ENCODE peak calls at places on chromosomes 12 and 14, in nine cellular contexts. R is psoas muscle, P is choroid plexus epithelial cell, Q is lung, H is GM23338, O is thyroid gland, X is sigmoid colon, U is fibroblast of pulmonary artery, A is K562. W is an unnamed sample.

GRCh38 chr12:3583656-3584334 is 92.8 kb downstream of the PRMT8 start:
- DNase-seq in R (no peak), P (no peak), Q (no peak), H (no peak), O (no peak), X (no peak), U (no peak), A (no peak), W (no peak)

GRCh38 chr12:92085483-92086040 is 60.1 kb downstream of the BTG1 start:
- DNase-seq in R (no peak), P (no peak), Q (no peak), H (no peak), O (no peak), X (no peak), U (no peak), A (no peak), W (no peak)

GRCh38 chr12:52390739-52391617 is 5.5 kb upstream of the KRT84 start:
- DNase-seq in R (no peak), P (peak), Q (no peak), H (peak), O (no peak), X (peak), U (peak), A (peak), W (peak)

GRCh38 chr12:19620222-19620621 is 180.9 kb downstream of the AEBP2 start:
- DNase-seq in R (no peak), P (peak), Q (no peak), H (no peak), O (no peak), X (no peak), U (peak), A (no peak), W (no peak)

GRCh38 chr14:90381999-90382451 is 14.8 kb upstream of the CALM1 start:
- DNase-seq in R (peak), P (no peak), Q (peak), H (peak), O (peak), X (peak), U (no peak), A (peak), W (peak)

GRCh38 chr12:132593938-132594358 is 16.4 kb downstream of the LRCOL1 start:
- DNase-seq in R (peak), P (peak), Q (peak), H (peak), O (peak), X (peak), U (peak), A (peak), W (peak)

GRCh38 chr12:27653661-27654060 is 42.6 kb upstream of the REP15 start:
- DNase-seq in R (no peak), P (no peak), Q (no peak), H (no peak), O (no peak), X (no peak), U (no peak), A (no peak), W (no peak)

GRCh38 chr14:90213099-90213748 is 43.1 kb upstream of the PSMC1 start:
- DNase-seq in R (no peak), P (no peak), Q (no peak), H (no peak), O (no peak), X (no peak), U (no peak), A (no peak), W (no peak)

GRCh38 chr12:75969768-75970167 is 61.8 kb downstream of the PHLDA1 start:
- DNase-seq in R (no peak), P (no peak), Q (peak), H (peak), O (no peak), X (no peak), U (peak), A (no peak), W (no peak)

GRCh38 chr12:132471011-132471857 is 18.7 kb upstream of the FBRSL1 start:
- DNase-seq in R (no peak), P (no peak), Q (no peak), H (no peak), O (no peak), X (no peak), U (no peak), A (peak), W (no peak)

GRCh38 chr12:1776139-1776975 is 44.0 kb upstream of the LRTM2 start:
- DNase-seq in R (no peak), P (peak), Q (no peak), H (no peak), O (no peak), X (no peak), U (peak), A (no peak), W (no peak)

GRCh38 chr14:89304972-89305703 is 111.9 kb downstream of the FOXN3 start:
- DNase-seq in R (peak), P (peak), Q (no peak), H (no peak), O (no peak), X (peak), U (peak), A (no peak), W (no peak)

GRCh38 chr12:51773145-51773869 is 75.2 kb downstream of the FIGNL2 start:
- DNase-seq in R (no peak), P (peak), Q (no peak), H (no peak), O (no peak), X (no peak), U (peak), A (no peak), W (no peak)

GRCh38 chr14:67166450-67166853 is 22.8 kb upstream of the GARIN2 start:
- DNase-seq in R (no peak), P (peak), Q (no peak), H (peak), O (peak), X (no peak), U (peak), A (peak), W (peak)

GRCh38 chr14:90330203-90331196 is 1.2 kb downstream of the NRDE2 start:
- DNase-seq in R (no peak), P (no peak), Q (no peak), H (no peak), O (no peak), X (no peak), U (no peak), A (no peak), W (no peak)

GRCh38 chr12:100672075-100672592 is 98.7 kb downstream of the GAS2L3 start:
- DNase-seq in R (no peak), P (peak), Q (no peak), H (peak), O (peak), X (no peak), U (no peak), A (peak), W (peak)

GRCh38 chr14:99930420-99931274 is 134.6 kb upstream of the EVL start:
- DNase-seq in R (no peak), P (no peak), Q (no peak), H (no peak), O (no peak), X (no peak), U (peak), A (no peak), W (no peak)

GRCh38 chr12:109715310-109716091 is 1.9 kb downstream of the FAM222A start:
- DNase-seq in R (peak), P (no peak), Q (no peak), H (peak), O (no peak), X (no peak), U (no peak), A (peak), W (peak)

GRCh38 chr14:94113073-94113472 is 2.5 kb downstream of the IFI27 start:
- DNase-seq in R (no peak), P (no peak), Q (no peak), H (no peak), O (no peak), X (peak), U (no peak), A (no peak), W (no peak)

GRCh38 chr14:73338551-73338950 is 101.2 kb downstream of the PAPLN start:
- DNase-seq in R (no peak), P (no peak), Q (no peak), H (no peak), O (no peak), X (no peak), U (no peak), A (no peak), W (no peak)

GRCh38 chr12:120015313-120015712 is 26.3 kb downstream of the BICDL1 start:
- DNase-seq in R (no peak), P (no peak), Q (no peak), H (no peak), O (no peak), X (no peak), U (no peak), A (peak), W (no peak)

GRCh38 chr14:92341791-92342190 is 18.8 kb downstream of the SLC24A4 start:
- DNase-seq in R (no peak), P (no peak), Q (no peak), H (no peak), O (no peak), X (no peak), U (no peak), A (no peak), W (no peak)

GRCh38 chr14:51653096-51653814 is 1.5 kb downstream of the FRMD6 start:
- DNase-seq in R (no peak), P (peak), Q (no peak), H (peak), O (no peak), X (no peak), U (peak), A (no peak), W (peak)

GRCh38 chr14:22561661-22562579 is 27.1 kb downstream of the DAD1 start:
- DNase-seq in R (no peak), P (peak), Q (peak), H (no peak), O (peak), X (no peak), U (no peak), A (peak), W (no peak)

GRCh38 chr12:78149459-78149858 is 318.8 kb downstream of the NAV3 start:
- DNase-seq in R (no peak), P (peak), Q (no peak), H (no peak), O (no peak), X (no peak), U (peak), A (no peak), W (no peak)

GRCh38 chr12:49288412-49288853 is 6.5 kb upstream of the PRPH start:
- DNase-seq in R (peak), P (peak), Q (no peak), H (peak), O (peak), X (peak), U (peak), A (peak), W (peak)

GRCh38 chr12:15227004-15227679 is 5.9 kb upstream of the RERG start:
- DNase-seq in R (peak), P (peak), Q (peak), H (peak), O (peak), X (peak), U (peak), A (peak), W (peak)

GRCh38 chr14:65159281-65160062 is 57.2 kb upstream of the MAX start:
- DNase-seq in R (no peak), P (no peak), Q (no peak), H (no peak), O (no peak), X (no peak), U (no peak), A (no peak), W (no peak)

GRCh38 chr14:59619071-59619470 is 42.5 kb upstream of the CCDC175 start:
- DNase-seq in R (no peak), P (no peak), Q (no peak), H (no peak), O (no peak), X (no peak), U (no peak), A (no peak), W (no peak)

GRCh38 chr14:49461529-49462401 is 124.4 kb downstream of the RPS29 start:
- DNase-seq in R (no peak), P (peak), Q (peak), H (peak), O (peak), X (no peak), U (peak), A (peak), W (peak)

GRCh38 chr12:55930771-55931316 is at the start of gene DGKA:
- DNase-seq in R (peak), P (peak), Q (peak), H (peak), O (peak), X (peak), U (peak), A (peak), W (peak)

GRCh38 chr14:22836301-22837058 is at the start of gene MMP14:
- DNase-seq in R (peak), P (peak), Q (peak), H (peak), O (peak), X (peak), U (peak), A (no peak), W (peak)

GRCh38 chr14:93056840-93057585 is 58.7 kb downstream of the ITPK1 start:
- DNase-seq in R (no peak), P (no peak), Q (no peak), H (no peak), O (no peak), X (peak), U (no peak), A (no peak), W (no peak)

GRCh38 chr12:3097186-3097804 is 20.1 kb downstream of the TSPAN9 start:
- DNase-seq in R (peak), P (peak), Q (peak), H (no peak), O (peak), X (no peak), U (peak), A (peak), W (peak)

GRCh38 chr14:82759691-82760090 is 1226.0 kb upstream of the SEL1L start:
- DNase-seq in R (no peak), P (no peak), Q (no peak), H (no peak), O (no peak), X (no peak), U (no peak), A (no peak), W (no peak)
- TF ChIP-seq CTCF in R (no peak), P (no peak), Q (no peak), H (no peak), O (no peak), X (no peak), U (no peak), A (no peak), W (no peak)

GRCh38 chr14:20818861-20819260 is 16.2 kb upstream of the RNASE1 start:
- DNase-seq in R (no peak), P (no peak), Q (no peak), H (peak), O (no peak), X (no peak), U (no peak), A (peak), W (no peak)
- TF ChIP-seq CTCF in R (no peak), P (no peak), Q (no peak), H (peak), O (peak), X (no peak), U (no peak), A (peak), W (no peak)

DNA sequence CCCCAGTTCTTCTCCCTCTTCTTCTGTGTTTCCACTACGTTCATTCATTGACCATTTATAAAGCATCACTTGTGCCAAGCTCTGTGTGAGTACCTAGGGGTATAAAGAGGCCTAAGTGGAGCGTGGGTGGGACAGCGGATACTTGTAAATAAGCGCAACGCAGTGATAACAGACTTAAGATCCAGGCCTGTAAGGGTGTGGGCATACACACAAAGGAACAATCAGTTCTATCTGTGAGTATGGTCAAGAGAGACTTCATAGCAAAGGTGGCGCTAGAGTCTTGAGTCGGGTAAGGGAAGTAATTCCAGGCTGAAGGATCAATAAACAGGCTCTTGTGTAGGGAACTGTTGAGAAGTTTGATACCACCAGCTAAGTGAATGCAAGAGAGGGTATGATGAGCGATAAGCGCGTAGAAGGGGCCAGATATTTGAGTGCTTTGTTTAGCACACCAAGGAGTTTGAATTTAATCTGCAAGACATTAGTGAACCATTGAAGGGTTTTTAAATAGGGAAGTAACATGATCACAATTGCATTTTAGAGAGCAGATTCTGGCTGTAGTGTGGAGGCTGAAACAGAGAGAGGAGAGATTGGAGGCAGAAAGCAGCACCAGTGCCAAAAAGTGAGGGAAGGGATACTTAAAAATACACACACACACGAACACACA is 1.0 kb upstream of the GXYLT1 start:
- DNase-seq in R (no peak), P (peak), Q (no peak), H (peak), O (no peak), X (no peak), U (no peak), A (peak), W (no peak)
- TF ChIP-seq CTCF in R (no peak), P (peak), Q (no peak), H (peak), O (no peak), X (no peak), U (no peak), A (peak), W (no peak)

GRCh38 chr12:48176417-48176751 is 7.1 kb upstream of the CCDC184 start:
- DNase-seq in R (no peak), P (no peak), Q (no peak), H (no peak), O (no peak), X (no peak), U (no peak), A (no peak), W (no peak)
- TF ChIP-seq CTCF in R (no peak), P (no peak), Q (no peak), H (no peak), O (no peak), X (no peak), U (no peak), A (no peak), W (no peak)

GRCh38 chr12:46024099-46024498 is 33.7 kb upstream of the SCAF11 start:
- DNase-seq in R (no peak), P (no peak), Q (no peak), H (no peak), O (no peak), X (no peak), U (no peak), A (no peak), W (no peak)

DNA sequence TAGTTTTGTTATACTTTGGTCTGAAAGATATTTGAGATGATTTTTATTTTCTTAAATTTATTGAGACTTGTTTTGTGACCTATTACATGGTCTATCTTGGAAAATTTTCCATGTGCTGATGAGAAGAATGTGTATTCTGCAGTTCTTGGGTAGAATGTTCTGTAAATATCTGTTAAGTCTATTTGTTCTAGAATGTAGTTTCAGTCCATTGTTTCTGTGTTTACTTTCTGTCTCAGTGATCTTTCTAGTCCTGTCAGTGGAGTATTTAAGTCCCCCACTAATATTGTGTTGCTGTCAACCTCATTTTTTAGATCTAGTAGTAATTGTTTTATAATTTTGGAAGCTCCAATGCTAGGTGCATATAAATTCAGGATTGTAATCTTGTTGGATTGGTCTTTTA is 30.4 kb upstream of the SCAF11 start:
- DNase-seq in R (no peak), P (no peak), Q (no peak), H (no peak), O (no peak), X (no peak), U (no peak), A (no peak), W (no peak)
- TF ChIP-seq CTCF in R (no peak), P (no peak), Q (no peak), H (no peak), O (no peak), X (no peak), U (no peak), A (no peak), W (no peak)

DNA sequence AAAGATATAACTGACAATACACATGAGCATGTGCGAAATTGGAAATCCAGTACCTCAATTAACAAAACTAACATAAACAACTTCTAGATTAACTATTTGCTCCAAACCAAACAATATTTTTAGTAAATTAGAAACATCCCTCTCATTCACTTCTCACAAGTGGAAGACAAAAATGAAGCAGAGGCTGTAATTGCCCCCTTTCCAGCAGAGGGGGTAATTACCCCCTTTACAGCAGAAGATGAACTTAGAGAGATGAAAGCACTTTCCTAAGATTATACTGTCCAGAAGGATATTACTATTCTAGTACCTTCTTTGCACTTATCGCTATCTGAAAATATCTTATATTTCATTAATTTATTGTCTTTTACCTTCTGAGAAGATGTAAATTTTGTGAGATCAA is 1025.2 kb downstream of the FSCB start:
- DNase-seq in R (no peak), P (no peak), Q (no peak), H (peak), O (no peak), X (no peak), U (no peak), A (no peak), W (no peak)
- TF ChIP-seq CTCF in R (no peak), P (no peak), Q (no peak), H (peak), O (no peak), X (no peak), U (no peak), A (no peak), W (no peak)

W was measured in endothelial cell.